ENCODE peak calls at places on chromosomes 2 and 18, in seven cellular contexts. T, J, Q, Y, R, G and P are unnamed samples.

GRCh38 chr2:234372506-234372905 is 124.4 kb downstream of the ARL4C start:
- DNase-seq in T (no peak), J (no peak), Q (no peak), Y (no peak), R (no peak), G (peak; percentile 6), P (no peak)

GRCh38 chr2:9002637-9003365 is 683 bp downstream of the MBOAT2 start:
- DNase-seq in T (no peak), J (peak; percentile 70), Q (peak; percentile 53), Y (no peak), R (no peak), G (no peak), P (peak; percentile 29)

GRCh38 chr2:232464534-232464865 is 8.5 kb downstream of the ALPI start:
- DNase-seq in T (no peak), J (no peak), Q (no peak), Y (peak; percentile 31), R (no peak), G (no peak), P (no peak)

GRCh38 chr2:172113617-172114016 is 10.9 kb upstream of the DLX2 start:
- DNase-seq in T (peak; percentile 65), J (peak; percentile 40), Q (peak; percentile 53), Y (no peak), R (no peak), G (no peak), P (peak; percentile 5)

GRCh38 chr2:164766931-164767330 is 74.7 kb downstream of the COBLL1 start:
- DNase-seq in T (no peak), J (no peak), Q (no peak), Y (no peak), R (no peak), G (no peak), P (no peak)

GRCh38 chr2:168884990-168885389 is 5.2 kb downstream of the SPC25 start:
- DNase-seq in T (peak; percentile 72), J (no peak), Q (no peak), Y (no peak), R (no peak), G (no peak), P (no peak)

GRCh38 chr2:191935247-191935646 is 88.4 kb upstream of the CAVIN2 start:
- DNase-seq in T (no peak), J (no peak), Q (no peak), Y (no peak), R (no peak), G (no peak), P (no peak)

GRCh38 chr18:72638353-72638752 is 94.2 kb upstream of the CBLN2 start:
- DNase-seq in T (no peak), J (no peak), Q (no peak), Y (no peak), R (no peak), G (no peak), P (no peak)

GRCh38 chr2:96117701-96118588 is 1.6 kb upstream of the ADRA2B start:
- DNase-seq in T (no peak), J (no peak), Q (no peak), Y (no peak), R (no peak), G (no peak), P (no peak)

GRCh38 chr2:183125659-183126341 is 1.6 kb downstream of the NUP35 start:
- DNase-seq in T (no peak), J (peak; percentile 49), Q (no peak), Y (no peak), R (no peak), G (no peak), P (no peak)

GRCh38 chr18:44507729-44508325 is 172.9 kb upstream of the SETBP1 start:
- DNase-seq in T (no peak), J (no peak), Q (no peak), Y (no peak), R (no peak), G (peak; percentile 9), P (no peak)

GRCh38 chr2:111537078-111537620 is 346.8 kb downstream of the ANAPC1 start:
- DNase-seq in T (no peak), J (no peak), Q (no peak), Y (no peak), R (no peak), G (no peak), P (no peak)

GRCh38 chr2:5472673-5473072 is 219.5 kb upstream of the SOX11 start:
- DNase-seq in T (no peak), J (no peak), Q (no peak), Y (no peak), R (no peak), G (no peak), P (no peak)

GRCh38 chr2:17245921-17246320 is 272.3 kb downstream of the RAD51AP2 start:
- DNase-seq in T (no peak), J (no peak), Q (no peak), Y (no peak), R (no peak), G (no peak), P (no peak)

GRCh38 chr2:231965118-231965517 is 3.6 kb downstream of the DIS3L2 start:
- DNase-seq in T (no peak), J (peak; percentile 12), Q (peak; percentile 16), Y (no peak), R (no peak), G (peak; percentile 52), P (no peak)

GRCh38 chr2:111975053-111975552 is 76.7 kb downstream of the MERTK start:
- DNase-seq in T (peak; percentile 95), J (peak; percentile 32), Q (peak; percentile 92), Y (no peak), R (peak; percentile 15), G (peak; percentile 97), P (no peak)

DNA sequence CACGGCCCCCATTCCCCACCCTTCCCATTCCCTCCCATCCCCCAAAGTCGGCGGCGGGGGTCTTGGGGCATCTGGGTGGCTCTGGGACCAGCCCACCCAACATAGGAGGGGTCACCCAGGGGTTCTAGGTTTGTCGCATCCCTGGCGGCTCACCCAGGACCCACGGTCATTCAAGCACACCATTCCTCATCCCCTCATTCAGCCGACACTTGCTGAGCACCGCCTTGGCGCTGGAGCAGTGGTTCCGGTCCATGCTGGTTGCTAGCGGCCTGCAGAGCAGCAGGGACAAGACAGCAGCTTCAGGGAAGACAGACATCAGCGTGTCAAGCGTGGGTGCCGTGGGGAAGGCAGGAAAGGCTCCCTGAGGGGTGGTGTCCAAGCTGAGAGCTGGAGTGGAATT is 50.5 kb upstream of the OTOS start:
- DNase-seq in T (no peak), J (no peak), Q (no peak), Y (no peak), R (no peak), G (no peak), P (no peak)
- H3K18ac ChIP-seq in T (no peak overlapping the region), J (no peak overlapping the region), Q (no peak overlapping the region), Y (no peak overlapping the region), R (no peak overlapping the region), G (no peak overlapping the region), P (peak overlapping the region; percentile 89)

GRCh38 chr2:99611034-99611433 is 121.2 kb upstream of the REV1 start:
- DNase-seq in T (no peak), J (no peak), Q (no peak), Y (no peak), R (no peak), G (no peak), P (no peak)
- H3K18ac ChIP-seq in T (no peak overlapping the region), J (no peak overlapping the region), Q (no peak overlapping the region), Y (no peak overlapping the region), R (no peak overlapping the region), G (no peak overlapping the region), P (no peak overlapping the region)

GRCh38 chr2:60091311-60091710 is 462.1 kb downstream of the BCL11A start:
- DNase-seq in T (no peak), J (no peak), Q (no peak), Y (no peak), R (no peak), G (no peak), P (no peak)
- H3K18ac ChIP-seq in T (no peak overlapping the region), J (no peak overlapping the region), Q (no peak overlapping the region), Y (no peak overlapping the region), R (no peak overlapping the region), G (no peak overlapping the region), P (no peak overlapping the region)

GRCh38 chr2:101672047-101672446 is 25.5 kb upstream of the MAP4K4 start:
- DNase-seq in T (no peak), J (no peak), Q (no peak), Y (no peak), R (no peak), G (no peak), P (no peak)

GRCh38 chr2:101673920-101674319 is 23.6 kb upstream of the MAP4K4 start:
- DNase-seq in T (no peak), J (no peak), Q (no peak), Y (no peak), R (no peak), G (no peak), P (no peak)

GRCh38 chr2:101677657-101678056 is 19.9 kb upstream of the MAP4K4 start:
- DNase-seq in T (no peak), J (no peak), Q (no peak), Y (no peak), R (no peak), G (no peak), P (no peak)

GRCh38 chr2:101678379-101678778 is 19.1 kb upstream of the MAP4K4 start:
- DNase-seq in T (no peak), J (no peak), Q (no peak), Y (no peak), R (no peak), G (no peak), P (no peak)

GRCh38 chr2:101675512-101675911 is 22.0 kb upstream of the MAP4K4 start:
- DNase-seq in T (no peak), J (no peak), Q (no peak), Y (no peak), R (no peak), G (no peak), P (no peak)
- H3K18ac ChIP-seq in T (no peak overlapping the region), J (no peak overlapping the region), Q (no peak overlapping the region), Y (no peak overlapping the region), R (no peak overlapping the region), G (no peak overlapping the region), P (no peak overlapping the region)

GRCh38 chr18:78688249-78688648 is 291.4 kb upstream of the SALL3 start:
- DNase-seq in T (no peak), J (no peak), Q (no peak), Y (no peak), R (no peak), G (no peak), P (no peak)

GRCh38 chr18:78689606-78690005 is 290.0 kb upstream of the SALL3 start:
- DNase-seq in T (no peak), J (no peak), Q (no peak), Y (no peak), R (no peak), G (no peak), P (no peak)

GRCh38 chr18:78688916-78689315 is 290.7 kb upstream of the SALL3 start:
- DNase-seq in T (no peak), J (no peak), Q (no peak), Y (no peak), R (no peak), G (no peak), P (no peak)

GRCh38 chr18:78693429-78693828 is 286.2 kb upstream of the SALL3 start:
- DNase-seq in T (no peak), J (no peak), Q (no peak), Y (no peak), R (no peak), G (no peak), P (no peak)

GRCh38 chr18:78692105-78692504 is 287.5 kb upstream of the SALL3 start:
- DNase-seq in T (no peak), J (no peak), Q (no peak), Y (no peak), R (no peak), G (no peak), P (no peak)
- H3K18ac ChIP-seq in T (no peak overlapping the region), J (no peak overlapping the region), Q (no peak overlapping the region), Y (no peak overlapping the region), R (no peak overlapping the region), G (no peak overlapping the region), P (no peak overlapping the region)